ENCODE peak calls at places on chromosomes 4 and X, in eight cellular contexts. X is Caki2; W is Peyer's patch; B is GM12865; N is astrocyte of the spinal cord; U is activated naive CD8-positive, alpha-beta T cell treated with anti-CD3 and anti-CD28 coated beads, Interleukin-2, amount 50 U/mL, for 24 hours; M is IMR-90; S is aorta. G is an unnamed sample.

GRCh38 chrX:118228041-118228440 is 111.4 kb upstream of the KLHL13 start:
- DNase-seq in X (no peak), W (no peak), B (no peak), N (peak; percentile 27), U (no peak), M (peak; percentile 46), S (no peak), G (peak; percentile 20)

GRCh38 chrX:41558531-41558930 is 111.4 kb downstream of the NYX start:
- DNase-seq in X (no peak), W (no peak), B (peak; percentile 16), N (peak; percentile 35), U (no peak), M (peak; percentile 47), S (no peak), G (peak; percentile 51)

GRCh38 chr4:74675673-74676279 is 118.5 kb downstream of the BTC start:
- DNase-seq in X (peak; percentile 64), W (no peak), B (peak; percentile 54), N (peak; percentile 73), U (no peak), M (peak; percentile 76), S (no peak), G (peak; percentile 83)

GRCh38 chr4:147682755-147683154 is 1.2 kb downstream of the PRMT9 start:
- DNase-seq in X (no peak), W (no peak), B (no peak), N (no peak), U (no peak), M (peak; percentile 56), S (no peak), G (peak; percentile 15)

GRCh38 chr4:168071304-168071703 is 21.0 kb upstream of the ANXA10 start:
- DNase-seq in X (no peak), W (no peak), B (no peak), N (no peak), U (no peak), M (no peak), S (no peak), G (no peak)

GRCh38 chr4:184348311-184349233 is 125.8 kb downstream of the IRF2 start:
- DNase-seq in X (no peak), W (peak; percentile 85), B (no peak), N (no peak), U (no peak), M (peak; percentile 90), S (no peak), G (peak; percentile 89)

GRCh38 chrX:96985046-96985445 is 101.3 kb downstream of the RPA4 start:
- DNase-seq in X (no peak), W (no peak), B (no peak), N (no peak), U (no peak), M (peak; percentile 25), S (no peak), G (peak; percentile 24)

GRCh38 chr4:73064536-73064935 is 5.0 kb downstream of the COX18 start:
- DNase-seq in X (no peak), W (no peak), B (no peak), N (no peak), U (no peak), M (no peak), S (no peak), G (no peak)

GRCh38 chr4:87543835-87544461 is 14.8 kb upstream of the SPARCL1 start:
- DNase-seq in X (no peak), W (no peak), B (peak; percentile 11), N (peak; percentile 65), U (no peak), M (peak; percentile 52), S (no peak), G (peak; percentile 75)

GRCh38 chrX:23435575-23435974 is 100.9 kb downstream of the PTCHD1 start:
- DNase-seq in X (no peak), W (no peak), B (no peak), N (no peak), U (no peak), M (no peak), S (no peak), G (no peak)

GRCh38 chr4:53598483-53598882 is 7.2 kb upstream of the LNX1 start:
- DNase-seq in X (no peak), W (no peak), B (no peak), N (no peak), U (no peak), M (peak; percentile 57), S (no peak), G (no peak)

GRCh38 chr4:123603165-123603564 is 206.6 kb downstream of the SPRY1 start:
- DNase-seq in X (no peak), W (peak; percentile 88), B (no peak), N (peak; percentile 29), U (no peak), M (peak; percentile 36), S (no peak), G (peak; percentile 24)

GRCh38 chrX:389021-389441 is 2.3 kb upstream of the PPP2R3B start:
- DNase-seq in X (no peak), W (no peak), B (no peak), N (peak; percentile 2), U (no peak), M (no peak), S (no peak), G (no peak)

GRCh38 chr4:155541716-155542115 is 124.9 kb upstream of the GUCY1A1 start:
- DNase-seq in X (no peak), W (no peak), B (no peak), N (no peak), U (no peak), M (peak; percentile 16), S (no peak), G (no peak)

GRCh38 chr4:7371122-7371941 is 63.4 kb downstream of the PSAPL1 start:
- DNase-seq in X (no peak), W (no peak), B (no peak), N (peak; percentile 36), U (no peak), M (peak; percentile 33), S (peak; percentile 51), G (no peak)

GRCh38 chrX:84710611-84711010 is 208.4 kb upstream of the HDX start:
- DNase-seq in X (no peak), W (no peak), B (no peak), N (no peak), U (no peak), M (no peak), S (no peak), G (no peak)

GRCh38 chrX:12955882-12956703 is 18.8 kb upstream of the TMSB4X start:
- DNase-seq in X (no peak), W (peak; percentile 90), B (peak; percentile 82), N (peak; percentile 80), U (peak; percentile 75), M (peak; percentile 84), S (peak; percentile 83), G (peak; percentile 80)

GRCh38 chr4:39933689-39934590 is 43.8 kb downstream of the PDS5A start:
- DNase-seq in X (no peak), W (no peak), B (peak; percentile 22), N (peak; percentile 53), U (no peak), M (peak; percentile 69), S (no peak), G (peak; percentile 76)

GRCh38 chr4:3871881-3872833 is 106.0 kb downstream of the ADRA2C start:
- DNase-seq in X (no peak), W (peak; percentile 40), B (no peak), N (no peak), U (no peak), M (no peak), S (peak; percentile 73), G (no peak)

GRCh38 chrX:155132110-155132509 is 60.8 kb downstream of the BRCC3 start:
- DNase-seq in X (no peak), W (no peak), B (no peak), N (no peak), U (no peak), M (no peak), S (no peak), G (no peak)

GRCh38 chr4:86549163-86549788 is 44.8 kb upstream of the PTPN13 start:
- DNase-seq in X (no peak), W (no peak), B (no peak), N (no peak), U (no peak), M (peak; percentile 65), S (no peak), G (no peak)

GRCh38 chr4:38128478-38129451 is 168.6 kb downstream of the PTTG2 start:
- DNase-seq in X (no peak), W (peak; percentile 72), B (peak; percentile 94), N (peak; percentile 79), U (peak; percentile 66), M (peak; percentile 89), S (no peak), G (peak; percentile 89)

GRCh38 chrX:257681-258289 is 23.4 kb upstream of the PLCXD1 start:
- DNase-seq in X (no peak), W (no peak), B (no peak), N (no peak), U (no peak), M (no peak), S (peak; percentile 37), G (no peak)

GRCh38 chrX:147376601-147377387 is 534.9 kb upstream of the FMR1 start:
- DNase-seq in X (no peak), W (no peak), B (no peak), N (no peak), U (no peak), M (no peak), S (peak; percentile 51), G (no peak)

GRCh38 chrX:15451913-15452312 is 41.2 kb downstream of the PIR start:
- DNase-seq in X (no peak), W (no peak), B (no peak), N (no peak), U (no peak), M (peak; percentile 21), S (no peak), G (peak; percentile 92)

GRCh38 chrX:119194631-119195030 is 41.5 kb upstream of the PGRMC1 start:
- DNase-seq in X (no peak), W (no peak), B (no peak), N (no peak), U (no peak), M (no peak), S (no peak), G (peak; percentile 40)

GRCh38 chr4:56127698-56128097 is 179.0 kb downstream of the CEP135 start:
- DNase-seq in X (no peak), W (no peak), B (no peak), N (no peak), U (no peak), M (no peak), S (no peak), G (peak; percentile 63)

GRCh38 chr4:3096207-3096606 is 21.7 kb downstream of the HTT start:
- DNase-seq in X (no peak), W (no peak), B (no peak), N (no peak), U (no peak), M (no peak), S (no peak), G (no peak)

GRCh38 chrX:119008122-119008744 is 33.8 kb downstream of the LONRF3 start:
- DNase-seq in X (no peak), W (peak; percentile 67), B (peak; percentile 20), N (peak; percentile 23), U (peak; percentile 37), M (peak; percentile 30), S (no peak), G (peak; percentile 47)

GRCh38 chr4:121156822-121157769 is 7.0 kb downstream of the TNIP3 start:
- DNase-seq in X (peak; percentile 66), W (peak; percentile 52), B (no peak), N (no peak), U (peak; percentile 50), M (peak; percentile 15), S (peak; percentile 78), G (peak; percentile 24)

GRCh38 chrX:63330681-63331080 is 20.5 kb downstream of the SPIN4 start:
- DNase-seq in X (no peak), W (no peak), B (no peak), N (no peak), U (peak; percentile 6), M (no peak), S (no peak), G (no peak)

GRCh38 chr4:92270908-92271307 is 32.9 kb upstream of the GRID2 start:
- DNase-seq in X (no peak), W (no peak), B (no peak), N (no peak), U (no peak), M (no peak), S (no peak), G (no peak)

GRCh38 chr4:33696586-33696985 is 2547.7 kb downstream of the ARAP2 start:
- DNase-seq in X (no peak), W (no peak), B (no peak), N (no peak), U (no peak), M (no peak), S (no peak), G (peak; percentile 2)

GRCh38 chrX:133698298-133698697 is 283.0 kb upstream of the GPC4 start:
- DNase-seq in X (no peak), W (no peak), B (no peak), N (peak; percentile 53), U (no peak), M (peak; percentile 28), S (no peak), G (peak; percentile 2)